ENCODE peak calls at places on chromosomes 7 and 10, in eight cellular contexts. One of them, this sample, is unnamed.

GRCh38 chr10:124708922-124709520 is 35.2 kb downstream of the FAM53B start:
- DNase-seq in mesothelial cell of epicardium: no peak
- DNase-seq in fibroblast of lung: no peak
- DNase-seq in heart left ventricle: no peak
- DNase-seq in dorsolateral prefrontal cortex: no peak
- DNase-seq in activated CD8-positive, alpha-beta T cell treated with anti-CD3 and anti-CD28 coated beads for 36 hours: no peak
- DNase-seq in GM06990: no peak
- DNase-seq in neural crest cell: no peak
- DNase-seq in this sample: no peak

GRCh38 chr7:45033261-45033930 is 33.4 kb downstream of the CCM2 start:
- DNase-seq in mesothelial cell of epicardium: no peak
- DNase-seq in fibroblast of lung: peak; percentile 78
- DNase-seq in heart left ventricle: no peak
- DNase-seq in dorsolateral prefrontal cortex: no peak
- DNase-seq in activated CD8-positive, alpha-beta T cell treated with anti-CD3 and anti-CD28 coated beads for 36 hours: peak; percentile 51
- DNase-seq in GM06990: no peak
- DNase-seq in neural crest cell: no peak
- DNase-seq in this sample: no peak

GRCh38 chr7:156703209-156703608 is 62.6 kb downstream of the RNF32 start:
- DNase-seq in mesothelial cell of epicardium: no peak
- DNase-seq in fibroblast of lung: no peak
- DNase-seq in heart left ventricle: no peak
- DNase-seq in dorsolateral prefrontal cortex: no peak
- DNase-seq in activated CD8-positive, alpha-beta T cell treated with anti-CD3 and anti-CD28 coated beads for 36 hours: no peak
- DNase-seq in GM06990: no peak
- DNase-seq in neural crest cell: no peak
- DNase-seq in this sample: no peak

GRCh38 chr7:1638113-1638726 is 31.9 kb upstream of the ELFN1 start:
- DNase-seq in mesothelial cell of epicardium: no peak
- DNase-seq in fibroblast of lung: no peak
- DNase-seq in heart left ventricle: no peak
- DNase-seq in dorsolateral prefrontal cortex: no peak
- DNase-seq in activated CD8-positive, alpha-beta T cell treated with anti-CD3 and anti-CD28 coated beads for 36 hours: no peak
- DNase-seq in GM06990: no peak
- DNase-seq in neural crest cell: no peak
- DNase-seq in this sample: no peak

GRCh38 chr7:125516194-125516593 is 586.6 kb upstream of the POT1 start:
- DNase-seq in mesothelial cell of epicardium: no peak
- DNase-seq in fibroblast of lung: no peak
- DNase-seq in heart left ventricle: no peak
- DNase-seq in dorsolateral prefrontal cortex: no peak
- DNase-seq in activated CD8-positive, alpha-beta T cell treated with anti-CD3 and anti-CD28 coated beads for 36 hours: no peak
- DNase-seq in GM06990: no peak
- DNase-seq in neural crest cell: no peak
- DNase-seq in this sample: no peak

GRCh38 chr7:80508440-80508839 is 3.4 kb downstream of the GNAT3 start:
- DNase-seq in mesothelial cell of epicardium: no peak
- DNase-seq in fibroblast of lung: peak; percentile 25
- DNase-seq in heart left ventricle: no peak
- DNase-seq in dorsolateral prefrontal cortex: no peak
- DNase-seq in activated CD8-positive, alpha-beta T cell treated with anti-CD3 and anti-CD28 coated beads for 36 hours: no peak
- DNase-seq in GM06990: no peak
- DNase-seq in neural crest cell: no peak
- DNase-seq in this sample: no peak

GRCh38 chr7:131173148-131173890 is 154.4 kb upstream of the MKLN1 start:
- DNase-seq in mesothelial cell of epicardium: no peak
- DNase-seq in fibroblast of lung: peak; percentile 51
- DNase-seq in heart left ventricle: no peak
- DNase-seq in dorsolateral prefrontal cortex: no peak
- DNase-seq in activated CD8-positive, alpha-beta T cell treated with anti-CD3 and anti-CD28 coated beads for 36 hours: no peak
- DNase-seq in GM06990: no peak
- DNase-seq in neural crest cell: no peak
- DNase-seq in this sample: no peak

GRCh38 chr7:41029072-41029492 is 673.8 kb downstream of the INHBA start:
- DNase-seq in mesothelial cell of epicardium: no peak
- DNase-seq in fibroblast of lung: peak; percentile 99
- DNase-seq in heart left ventricle: no peak
- DNase-seq in dorsolateral prefrontal cortex: no peak
- DNase-seq in activated CD8-positive, alpha-beta T cell treated with anti-CD3 and anti-CD28 coated beads for 36 hours: peak; percentile 4
- DNase-seq in GM06990: no peak
- DNase-seq in neural crest cell: no peak
- DNase-seq in this sample: no peak

GRCh38 chr7:97639036-97639435 is 92.8 kb upstream of the TAC1 start:
- DNase-seq in mesothelial cell of epicardium: no peak
- DNase-seq in fibroblast of lung: no peak
- DNase-seq in heart left ventricle: no peak
- DNase-seq in dorsolateral prefrontal cortex: no peak
- DNase-seq in activated CD8-positive, alpha-beta T cell treated with anti-CD3 and anti-CD28 coated beads for 36 hours: no peak
- DNase-seq in GM06990: no peak
- DNase-seq in neural crest cell: no peak
- DNase-seq in this sample: no peak

GRCh38 chr10:6476989-6477388 is 103.1 kb downstream of the PRKCQ start:
- DNase-seq in mesothelial cell of epicardium: no peak
- DNase-seq in fibroblast of lung: no peak
- DNase-seq in heart left ventricle: no peak
- DNase-seq in dorsolateral prefrontal cortex: no peak
- DNase-seq in activated CD8-positive, alpha-beta T cell treated with anti-CD3 and anti-CD28 coated beads for 36 hours: no peak
- DNase-seq in GM06990: no peak
- DNase-seq in neural crest cell: no peak
- DNase-seq in this sample: no peak

GRCh38 chr7:50657341-50657873 is 92.2 kb upstream of the DDC start:
- DNase-seq in mesothelial cell of epicardium: no peak
- DNase-seq in fibroblast of lung: no peak
- DNase-seq in heart left ventricle: no peak
- DNase-seq in dorsolateral prefrontal cortex: no peak
- DNase-seq in activated CD8-positive, alpha-beta T cell treated with anti-CD3 and anti-CD28 coated beads for 36 hours: no peak
- DNase-seq in GM06990: no peak
- DNase-seq in neural crest cell: no peak
- DNase-seq in this sample: no peak

GRCh38 chr7:94028768-94029167 is 24.6 kb upstream of the BET1 start:
- DNase-seq in mesothelial cell of epicardium: no peak
- DNase-seq in fibroblast of lung: peak; percentile 78
- DNase-seq in heart left ventricle: no peak
- DNase-seq in dorsolateral prefrontal cortex: no peak
- DNase-seq in activated CD8-positive, alpha-beta T cell treated with anti-CD3 and anti-CD28 coated beads for 36 hours: no peak
- DNase-seq in GM06990: no peak
- DNase-seq in neural crest cell: no peak
- DNase-seq in this sample: no peak

GRCh38 chr7:155181768-155182167 is 111.6 kb downstream of the HTR5A start:
- DNase-seq in mesothelial cell of epicardium: no peak
- DNase-seq in fibroblast of lung: no peak
- DNase-seq in heart left ventricle: peak; percentile 3
- DNase-seq in dorsolateral prefrontal cortex: no peak
- DNase-seq in activated CD8-positive, alpha-beta T cell treated with anti-CD3 and anti-CD28 coated beads for 36 hours: no peak
- DNase-seq in GM06990: no peak
- DNase-seq in neural crest cell: no peak
- DNase-seq in this sample: no peak

GRCh38 chr7:114388021-114388420 is 26.6 kb upstream of the FOXP2 start:
- DNase-seq in mesothelial cell of epicardium: no peak
- DNase-seq in fibroblast of lung: no peak
- DNase-seq in heart left ventricle: no peak
- DNase-seq in dorsolateral prefrontal cortex: no peak
- DNase-seq in activated CD8-positive, alpha-beta T cell treated with anti-CD3 and anti-CD28 coated beads for 36 hours: no peak
- DNase-seq in GM06990: no peak
- DNase-seq in neural crest cell: no peak
- DNase-seq in this sample: no peak

GRCh38 chr10:85008493-85009181 is 680.2 kb downstream of the CCSER2 start:
- DNase-seq in mesothelial cell of epicardium: no peak
- DNase-seq in fibroblast of lung: no peak
- DNase-seq in heart left ventricle: no peak
- DNase-seq in dorsolateral prefrontal cortex: no peak
- DNase-seq in activated CD8-positive, alpha-beta T cell treated with anti-CD3 and anti-CD28 coated beads for 36 hours: no peak
- DNase-seq in GM06990: no peak
- DNase-seq in neural crest cell: no peak
- DNase-seq in this sample: no peak

GRCh38 chr7:50728184-50728583 is 54.5 kb downstream of the GRB10 start:
- DNase-seq in mesothelial cell of epicardium: no peak
- DNase-seq in fibroblast of lung: peak; percentile 75
- DNase-seq in heart left ventricle: no peak
- DNase-seq in dorsolateral prefrontal cortex: no peak
- DNase-seq in activated CD8-positive, alpha-beta T cell treated with anti-CD3 and anti-CD28 coated beads for 36 hours: no peak
- DNase-seq in GM06990: no peak
- DNase-seq in neural crest cell: no peak
- DNase-seq in this sample: no peak

GRCh38 chr7:111083423-111083822 is 7.5 kb upstream of the LRRN3 start:
- DNase-seq in mesothelial cell of epicardium: no peak
- DNase-seq in fibroblast of lung: peak; percentile 69
- DNase-seq in heart left ventricle: no peak
- DNase-seq in dorsolateral prefrontal cortex: no peak
- DNase-seq in activated CD8-positive, alpha-beta T cell treated with anti-CD3 and anti-CD28 coated beads for 36 hours: peak; percentile 73
- DNase-seq in GM06990: peak; percentile 77
- DNase-seq in neural crest cell: no peak
- DNase-seq in this sample: no peak

GRCh38 chr7:43647314-43647691 is 64.4 kb downstream of the STK17A start:
- DNase-seq in mesothelial cell of epicardium: no peak
- DNase-seq in fibroblast of lung: peak; percentile 97
- DNase-seq in heart left ventricle: no peak
- DNase-seq in dorsolateral prefrontal cortex: no peak
- DNase-seq in activated CD8-positive, alpha-beta T cell treated with anti-CD3 and anti-CD28 coated beads for 36 hours: no peak
- DNase-seq in GM06990: no peak
- DNase-seq in neural crest cell: no peak
- DNase-seq in this sample: no peak

DNA sequence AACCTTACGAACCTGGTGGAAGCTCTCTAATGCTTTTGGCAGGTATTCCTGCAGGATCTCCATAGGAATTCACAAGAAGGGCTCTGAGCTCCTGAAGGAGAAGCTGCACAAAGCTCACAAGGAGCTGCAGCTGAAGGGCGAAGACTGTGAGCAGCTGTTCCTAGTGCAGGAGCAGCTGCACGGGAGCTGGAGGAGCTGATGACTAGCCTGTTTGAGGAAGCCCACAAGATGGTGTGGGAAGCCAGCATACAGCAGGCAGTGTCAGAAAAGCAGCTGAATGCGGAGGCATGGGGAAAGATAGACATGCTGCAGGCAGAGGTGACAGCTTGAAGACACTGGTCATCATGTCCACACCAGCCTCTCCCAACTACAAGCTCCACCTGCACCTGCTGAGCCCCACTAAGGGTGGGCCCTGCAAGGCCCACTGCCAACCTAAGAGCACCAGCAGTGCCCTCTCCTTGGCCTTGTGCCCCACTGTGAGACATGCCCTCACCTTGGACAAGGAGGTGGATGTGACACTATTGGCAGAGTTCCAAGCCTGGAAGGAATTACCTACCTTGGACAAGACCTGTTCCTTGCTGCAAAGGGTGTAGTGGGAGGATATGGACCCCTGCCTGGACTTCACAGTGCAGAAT is 250.6 kb downstream of the BBS9 start:
- DNase-seq in mesothelial cell of epicardium: no peak
- DNase-seq in fibroblast of lung: no peak
- DNase-seq in heart left ventricle: no peak
- DNase-seq in dorsolateral prefrontal cortex: no peak
- DNase-seq in activated CD8-positive, alpha-beta T cell treated with anti-CD3 and anti-CD28 coated beads for 36 hours: no peak
- DNase-seq in GM06990: no peak
- DNase-seq in neural crest cell: no peak
- DNase-seq in this sample: no peak
- TF ChIP-seq CTCF in mesothelial cell of epicardium: no peak
- TF ChIP-seq CTCF in fibroblast of lung: no peak
- TF ChIP-seq CTCF in heart left ventricle: no peak
- TF ChIP-seq CTCF in dorsolateral prefrontal cortex: no peak
- TF ChIP-seq CTCF in activated CD8-positive, alpha-beta T cell treated with anti-CD3 and anti-CD28 coated beads for 36 hours: no peak
- TF ChIP-seq CTCF in GM06990: no peak
- TF ChIP-seq CTCF in neural crest cell: no peak
- TF ChIP-seq CTCF in this sample: no peak

GRCh38 chr7:135753616-135754413 is 5.2 kb upstream of the FAM180A start:
- DNase-seq in mesothelial cell of epicardium: no peak
- DNase-seq in fibroblast of lung: no peak
- DNase-seq in heart left ventricle: no peak
- DNase-seq in dorsolateral prefrontal cortex: no peak
- DNase-seq in activated CD8-positive, alpha-beta T cell treated with anti-CD3 and anti-CD28 coated beads for 36 hours: no peak
- DNase-seq in GM06990: no peak
- DNase-seq in neural crest cell: no peak
- DNase-seq in this sample: no peak
- TF ChIP-seq CTCF in mesothelial cell of epicardium: no peak
- TF ChIP-seq CTCF in fibroblast of lung: no peak
- TF ChIP-seq CTCF in heart left ventricle: no peak
- TF ChIP-seq CTCF in dorsolateral prefrontal cortex: no peak
- TF ChIP-seq CTCF in activated CD8-positive, alpha-beta T cell treated with anti-CD3 and anti-CD28 coated beads for 36 hours: no peak
- TF ChIP-seq CTCF in GM06990: no peak
- TF ChIP-seq CTCF in neural crest cell: no peak
- TF ChIP-seq CTCF in this sample: no peak

GRCh38 chr10:117461766-117462423 is 80.7 kb upstream of the EMX2 start:
- DNase-seq in mesothelial cell of epicardium: no peak
- DNase-seq in fibroblast of lung: peak; percentile 88
- DNase-seq in heart left ventricle: no peak
- DNase-seq in dorsolateral prefrontal cortex: no peak
- DNase-seq in activated CD8-positive, alpha-beta T cell treated with anti-CD3 and anti-CD28 coated beads for 36 hours: no peak
- DNase-seq in GM06990: no peak
- DNase-seq in neural crest cell: no peak
- DNase-seq in this sample: no peak

GRCh38 chr10:117463545-117463920 is 79.0 kb upstream of the EMX2 start:
- DNase-seq in mesothelial cell of epicardium: no peak
- DNase-seq in fibroblast of lung: no peak
- DNase-seq in heart left ventricle: no peak
- DNase-seq in dorsolateral prefrontal cortex: no peak
- DNase-seq in activated CD8-positive, alpha-beta T cell treated with anti-CD3 and anti-CD28 coated beads for 36 hours: no peak
- DNase-seq in GM06990: no peak
- DNase-seq in neural crest cell: no peak
- DNase-seq in this sample: no peak

GRCh38 chr10:117462816-117463544 is 79.6 kb upstream of the EMX2 start:
- DNase-seq in mesothelial cell of epicardium: no peak
- DNase-seq in fibroblast of lung: peak; percentile 15
- DNase-seq in heart left ventricle: no peak
- DNase-seq in dorsolateral prefrontal cortex: no peak
- DNase-seq in activated CD8-positive, alpha-beta T cell treated with anti-CD3 and anti-CD28 coated beads for 36 hours: no peak
- DNase-seq in GM06990: no peak
- DNase-seq in neural crest cell: no peak
- DNase-seq in this sample: no peak

GRCh38 chr10:117460846-117461765 is 81.4 kb upstream of the EMX2 start:
- DNase-seq in mesothelial cell of epicardium: no peak
- DNase-seq in fibroblast of lung: no peak
- DNase-seq in heart left ventricle: no peak
- DNase-seq in dorsolateral prefrontal cortex: no peak
- DNase-seq in activated CD8-positive, alpha-beta T cell treated with anti-CD3 and anti-CD28 coated beads for 36 hours: no peak
- DNase-seq in GM06990: no peak
- DNase-seq in neural crest cell: no peak
- DNase-seq in this sample: no peak

GRCh38 chr10:117462424-117462792 is 80.1 kb upstream of the EMX2 start:
- DNase-seq in mesothelial cell of epicardium: no peak
- DNase-seq in fibroblast of lung: peak; percentile 11
- DNase-seq in heart left ventricle: no peak
- DNase-seq in dorsolateral prefrontal cortex: no peak
- DNase-seq in activated CD8-positive, alpha-beta T cell treated with anti-CD3 and anti-CD28 coated beads for 36 hours: peak; percentile 11
- DNase-seq in GM06990: no peak
- DNase-seq in neural crest cell: no peak
- DNase-seq in this sample: no peak
- TF ChIP-seq CTCF in mesothelial cell of epicardium: no peak
- TF ChIP-seq CTCF in fibroblast of lung: no peak
- TF ChIP-seq CTCF in heart left ventricle: no peak
- TF ChIP-seq CTCF in dorsolateral prefrontal cortex: no peak
- TF ChIP-seq CTCF in activated CD8-positive, alpha-beta T cell treated with anti-CD3 and anti-CD28 coated beads for 36 hours: no peak
- TF ChIP-seq CTCF in GM06990: no peak
- TF ChIP-seq CTCF in neural crest cell: peak; percentile 27
- TF ChIP-seq CTCF in this sample: no peak

DNA sequence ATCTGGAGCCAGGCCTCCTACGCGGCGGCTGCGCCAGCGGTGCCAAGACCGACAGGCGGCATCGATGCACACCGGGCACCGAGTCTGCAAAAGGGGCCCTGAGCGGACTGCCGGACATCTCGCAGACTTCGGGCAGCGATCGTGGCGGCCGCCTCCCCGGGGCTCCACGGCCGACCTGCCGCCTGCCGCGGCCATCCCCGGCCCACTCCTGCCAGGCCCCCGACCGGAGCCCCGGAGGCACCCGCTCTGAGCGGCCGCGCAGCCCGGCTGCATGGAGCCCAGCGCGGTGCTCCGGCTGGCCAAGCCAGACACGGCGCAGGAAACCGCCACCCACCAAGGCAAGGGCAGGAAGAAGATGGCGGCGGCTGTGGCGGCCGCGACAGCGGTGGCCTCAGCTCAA is 154.2 kb upstream of the KCTD7 start:
- DNase-seq in mesothelial cell of epicardium: no peak
- DNase-seq in fibroblast of lung: no peak
- DNase-seq in heart left ventricle: no peak
- DNase-seq in dorsolateral prefrontal cortex: no peak
- DNase-seq in activated CD8-positive, alpha-beta T cell treated with anti-CD3 and anti-CD28 coated beads for 36 hours: no peak
- DNase-seq in GM06990: no peak
- DNase-seq in neural crest cell: no peak
- DNase-seq in this sample: no peak
- TF ChIP-seq CTCF in mesothelial cell of epicardium: no peak
- TF ChIP-seq CTCF in fibroblast of lung: no peak
- TF ChIP-seq CTCF in heart left ventricle: no peak
- TF ChIP-seq CTCF in dorsolateral prefrontal cortex: no peak
- TF ChIP-seq CTCF in activated CD8-positive, alpha-beta T cell treated with anti-CD3 and anti-CD28 coated beads for 36 hours: no peak
- TF ChIP-seq CTCF in GM06990: no peak
- TF ChIP-seq CTCF in neural crest cell: no peak
- TF ChIP-seq CTCF in this sample: no peak

This sample was measured in omental fat pad.